ENCODE peak calls at places on chromosomes 5 and 9, in seven cellular contexts. B, A, Z, C, Y, K and D are unnamed samples.
A peak's percentile ranks its signal among the peaks of the same experiment; 100 is the strongest.

GRCh38 chr9:16784002-16784401 is 86.5 kb downstream of the BNC2 start:
- DNase-seq in Z (no peak), C (no peak), B (no peak), K (no peak), A (no peak), Y (no peak), D (no peak)

GRCh38 chr5:377326-377981 is 55.9 kb downstream of the AHRR start:
- DNase-seq in C (no peak), Y (no peak), Z (peak; percentile 35), A (no peak), B (no peak), K (no peak), D (peak; percentile 14)

GRCh38 chr9:98993570-98993945 is 49.9 kb downstream of the COL15A1 start:
- DNase-seq in B (no peak), A (peak; percentile 55), Z (no peak), C (peak; percentile 68), K (no peak), Y (no peak), D (peak; percentile 5)

GRCh38 chr5:109865636-109866035 is 175.9 kb downstream of the MAN2A1 start:
- DNase-seq in C (peak; percentile 55), B (peak; percentile 98), Z (no peak), A (peak; percentile 98), Y (peak; percentile 21), K (no peak), D (no peak)

GRCh38 chr5:179610109-179610902 is 13.2 kb downstream of the HNRNPH1 start:
- DNase-seq in B (no peak), Y (no peak), C (no peak), A (no peak), Z (no peak), K (no peak), D (no peak)

GRCh38 chr9:136965771-136966484 is 11.4 kb upstream of the PTGDS start:
- DNase-seq in Y (no peak), Z (no peak), A (no peak), C (no peak), B (no peak), K (peak; percentile 34), D (no peak)

GRCh38 chr9:136900988-136901515 is 14.7 kb downstream of the TRAF2 start:
- DNase-seq in Z (no peak), Y (no peak), A (no peak), C (peak; percentile 60), B (no peak), K (no peak), D (no peak)

GRCh38 chr9:69762527-69762926 is 2.7 kb upstream of the PTAR1 start:
- DNase-seq in C (peak; percentile 41), K (no peak), Y (no peak), A (no peak), B (peak; percentile 48), Z (no peak), D (no peak)

GRCh38 chr9:131138676-131139075 is 13.3 kb downstream of the NUP214 start:
- DNase-seq in Y (no peak), Z (no peak), B (no peak), C (no peak), K (no peak), A (no peak), D (no peak)

GRCh38 chr5:147981074-147981473 is 74.7 kb upstream of the C5orf46 start:
- DNase-seq in Z (no peak), Y (no peak), K (no peak), B (no peak), A (no peak), C (no peak), D (no peak)

GRCh38 chr9:96646081-96646991 is 8.8 kb downstream of the PRXL2C start:
- DNase-seq in Z (no peak), Y (no peak), K (no peak), A (peak; percentile 87), B (peak; percentile 86), C (peak; percentile 77), D (no peak)

GRCh38 chr9:112341741-112342140 is 8.3 kb upstream of the PTBP3 start:
- DNase-seq in B (peak; percentile 37), Y (no peak), C (peak; percentile 79), Z (no peak), A (no peak), K (peak; percentile 97), D (no peak)

GRCh38 chr9:126658964-126659555 is 45.3 kb downstream of the LMX1B start:
- DNase-seq in C (no peak), Y (no peak), B (no peak), K (no peak), A (no peak), Z (no peak), D (no peak)

GRCh38 chr9:137719194-137719593 is 100.4 kb downstream of the EHMT1 start:
- DNase-seq in Y (no peak), K (no peak), Z (no peak), C (no peak), A (no peak), B (no peak), D (no peak)

GRCh38 chr5:4879693-4880303 is 260.3 kb upstream of the ADAMTS16 start:
- DNase-seq in Y (peak; percentile 77), C (peak; percentile 86), A (peak; percentile 28), B (peak; percentile 47), K (peak; percentile 80), Z (peak; percentile 97), D (peak; percentile 81)

GRCh38 chr5:149762958-149763630 is 33.0 kb downstream of the PPARGC1B start:
- DNase-seq in Z (no peak), K (no peak), Y (no peak), C (no peak), A (no peak), B (no peak), D (no peak)

GRCh38 chr9:122382901-122383850 is 12.4 kb downstream of the PTGS1 start:
- DNase-seq in B (peak; percentile 56), C (no peak), Z (no peak), K (no peak), A (no peak), Y (no peak), D (no peak)

GRCh38 chr9:86434039-86434726 is 80.0 kb upstream of the TUT7 start:
- DNase-seq in A (peak; percentile 80), B (peak; percentile 79), Y (peak; percentile 57), Z (no peak), C (peak; percentile 81), K (peak; percentile 69), D (no peak)

GRCh38 chr5:98307811-98308210 is 465.7 kb upstream of the RGMB start:
- DNase-seq in Y (no peak), B (peak; percentile 92), Z (no peak), A (peak; percentile 92), K (no peak), C (peak; percentile 75), D (no peak)

GRCh38 chr5:139847790-139848507 is 52.3 kb downstream of the PSD2 start:
- DNase-seq in Z (peak; percentile 75), K (peak; percentile 60), A (peak; percentile 37), C (peak; percentile 53), B (no peak), Y (peak; percentile 57), D (peak; percentile 56)

GRCh38 chr5:53817183-53817582 is 256.7 kb downstream of the NDUFS4 start:
- DNase-seq in C (no peak), Y (no peak), A (no peak), B (peak; percentile 10), Z (no peak), K (no peak), D (no peak)

GRCh38 chr9:113599647-113600476 is 136.3 kb downstream of the RGS3 start:
- DNase-seq in K (peak; percentile 94), Z (no peak), Y (no peak), C (no peak), A (peak; percentile 95), B (peak; percentile 93), D (peak; percentile 69)

GRCh38 chr9:18761742-18762141 is 271.3 kb downstream of the SAXO1 start:
- DNase-seq in Y (no peak), K (peak; percentile 81), Z (no peak), A (no peak), C (no peak), B (no peak), D (no peak)
- H2BK120ac ChIP-seq in Y (no peak overlapping the region), K (no peak overlapping the region), Z (no peak overlapping the region), A (no peak overlapping the region), C (no peak overlapping the region), B (no peak overlapping the region), D (no peak overlapping the region)

DNA sequence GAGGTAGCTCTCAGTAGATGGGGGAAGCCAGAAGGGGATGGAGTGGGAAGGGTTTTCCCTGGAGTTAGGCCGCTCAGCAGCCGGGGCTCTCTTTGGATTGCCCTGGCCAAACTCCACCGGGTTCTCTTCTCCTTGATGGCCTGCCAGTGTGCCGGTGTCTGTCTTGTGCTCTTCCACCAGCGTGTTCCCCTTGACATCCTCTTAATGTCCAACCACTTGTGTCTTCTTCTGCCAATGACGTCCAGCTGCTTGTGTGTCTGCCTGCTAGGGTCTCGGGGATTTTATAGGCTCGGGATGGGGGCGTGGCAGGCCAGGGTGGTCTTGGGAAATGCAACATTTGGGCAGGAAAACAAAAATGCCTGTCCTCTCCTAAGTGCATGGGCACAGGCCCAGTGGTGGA is 313.1 kb upstream of the PUM3 start:
- DNase-seq in Y (no peak), C (no peak), K (no peak), Z (no peak), B (no peak), A (no peak), D (no peak)
- H2BK120ac ChIP-seq in Y (no peak overlapping the region), C (no peak overlapping the region), K (no peak overlapping the region), Z (no peak overlapping the region), B (no peak overlapping the region), A (no peak overlapping the region), D (no peak overlapping the region)

DNA sequence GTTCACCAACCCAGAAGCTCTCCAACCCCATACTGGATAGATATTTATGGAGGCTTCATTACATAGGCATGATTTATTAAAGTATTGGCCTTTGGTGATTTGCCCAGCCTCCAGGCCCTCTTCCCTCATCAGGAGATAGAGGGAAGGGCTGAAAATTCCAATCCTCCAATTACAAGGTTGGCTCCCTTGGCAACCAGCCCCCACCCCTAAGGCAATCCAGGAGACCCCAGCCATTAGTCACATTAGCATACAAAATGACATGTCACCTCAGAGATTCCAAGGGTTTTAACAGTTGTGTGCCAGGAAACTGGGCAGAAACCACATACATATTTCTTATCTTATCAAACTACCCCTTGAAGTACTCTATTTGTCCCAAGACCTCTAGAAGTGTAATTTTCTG is 210.0 kb downstream of the HINT1 start:
- DNase-seq in C (no peak), Y (no peak), A (no peak), K (peak; percentile 93), B (no peak), Z (no peak), D (no peak)
- H2BK120ac ChIP-seq in C (no peak overlapping the region), Y (no peak overlapping the region), A (no peak overlapping the region), K (peak overlapping the region; percentile 96), B (no peak overlapping the region), Z (no peak overlapping the region), D (no peak overlapping the region)

DNA sequence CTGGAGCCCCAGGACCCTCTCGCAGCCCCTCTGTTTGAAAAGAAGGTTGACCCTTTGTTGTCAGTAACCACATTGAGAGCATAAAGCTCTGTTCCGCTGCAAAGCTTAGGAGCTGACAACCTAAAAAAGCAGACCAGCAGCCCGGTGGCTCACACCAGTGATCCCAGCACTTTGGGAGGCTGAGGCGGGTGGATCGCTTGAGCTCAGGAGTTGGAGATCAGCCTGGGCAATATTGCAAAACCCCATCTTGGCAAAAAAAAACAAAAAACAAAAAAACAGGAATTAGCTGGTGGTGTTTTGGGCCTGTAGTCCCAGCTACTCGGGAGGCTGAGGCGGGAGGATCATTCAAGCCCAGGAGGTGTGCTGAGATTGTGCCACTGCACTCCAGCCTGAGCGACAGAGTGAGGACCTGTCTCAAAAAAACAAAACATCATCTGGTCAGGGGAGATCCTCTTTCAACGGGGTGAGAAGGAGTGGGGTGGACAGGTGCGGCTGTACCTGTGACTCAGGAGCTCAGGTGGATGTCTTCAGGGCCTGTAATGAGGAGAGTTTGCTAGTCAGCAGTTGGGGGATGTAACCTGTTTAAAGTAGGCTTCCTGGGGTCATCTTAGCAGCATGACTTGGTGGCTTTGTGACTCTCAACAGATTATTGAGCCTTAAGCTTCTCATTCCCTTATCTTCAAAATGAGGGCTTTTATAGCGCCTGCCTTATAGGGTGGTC is 694 bp upstream of the REEP2 start:
- DNase-seq in A (no peak), Y (no peak), Z (no peak), K (no peak), B (no peak), C (no peak), D (no peak)
- H2BK120ac ChIP-seq in A (no peak overlapping the region), Y (no peak overlapping the region), Z (no peak overlapping the region), K (no peak overlapping the region), B (no peak overlapping the region), C (no peak overlapping the region), D (no peak overlapping the region)